ENCODE peak calls at places on chromosomes 4 and X, in five cellular contexts. P is OCI-LY7, R is choroid plexus epithelial cell, N is uterus, D is pancreas. V is an unnamed sample.

GRCh38 chr4:156999175-156999517 is 27.5 kb upstream of the PDGFC start:
- DNase-seq in R (peak; percentile 99), P (no peak), N (peak; percentile 24), D (no peak), V (peak; percentile 94)

GRCh38 chr4:17055788-17056187 is 157.3 kb upstream of the LDB2 start:
- DNase-seq in R (peak; percentile 96), P (no peak), N (no peak), D (no peak), V (peak; percentile 82)

GRCh38 chr4:10738826-10739489 is 54.4 kb upstream of the CLNK start:
- DNase-seq in P (no peak), R (peak; percentile 52), N (no peak), D (no peak), V (no peak)

GRCh38 chrX:10450959-10451355 is 169.4 kb downstream of the MID1 start:
- DNase-seq in N (no peak), P (no peak), R (no peak), D (no peak), V (no peak)

GRCh38 chrX:18769812-18770573 is 62.5 kb downstream of the PPEF1 start:
- DNase-seq in R (no peak), N (no peak), D (no peak), P (no peak), V (no peak)

GRCh38 chr4:24748758-24749350 is 46.5 kb upstream of the SOD3 start:
- DNase-seq in N (no peak), P (no peak), R (no peak), D (no peak), V (no peak)

GRCh38 chr4:8840816-8841455 is 30.7 kb downstream of the HMX1 start:
- DNase-seq in R (no peak), D (peak; percentile 46), P (no peak), N (no peak), V (no peak)

GRCh38 chr4:35754047-35754446 is 490.3 kb downstream of the ARAP2 start:
- DNase-seq in R (no peak), P (no peak), N (no peak), D (no peak), V (no peak)

GRCh38 chrX:48514126-48514806 is 5.5 kb downstream of the PORCN start:
- DNase-seq in D (no peak), R (no peak), P (no peak), N (no peak), V (no peak)

GRCh38 chrX:132467029-132467428 is 21.8 kb downstream of the MBNL3 start:
- DNase-seq in D (no peak), R (peak; percentile 10), P (no peak), N (no peak), V (peak; percentile 51)

GRCh38 chr4:152360045-152360410 is 175.9 kb downstream of the FBXW7 start:
- DNase-seq in N (no peak), P (no peak), R (peak; percentile 61), D (no peak), V (no peak)

GRCh38 chrX:41238543-41238942 is 95.4 kb upstream of the DDX3X start:
- DNase-seq in R (peak; percentile 72), D (no peak), N (no peak), P (no peak), V (no peak)

GRCh38 chrX:3609800-3610199 is 103.6 kb downstream of the PRKX start:
- DNase-seq in D (no peak), R (peak; percentile 69), N (no peak), P (no peak), V (peak; percentile 71)

DNA sequence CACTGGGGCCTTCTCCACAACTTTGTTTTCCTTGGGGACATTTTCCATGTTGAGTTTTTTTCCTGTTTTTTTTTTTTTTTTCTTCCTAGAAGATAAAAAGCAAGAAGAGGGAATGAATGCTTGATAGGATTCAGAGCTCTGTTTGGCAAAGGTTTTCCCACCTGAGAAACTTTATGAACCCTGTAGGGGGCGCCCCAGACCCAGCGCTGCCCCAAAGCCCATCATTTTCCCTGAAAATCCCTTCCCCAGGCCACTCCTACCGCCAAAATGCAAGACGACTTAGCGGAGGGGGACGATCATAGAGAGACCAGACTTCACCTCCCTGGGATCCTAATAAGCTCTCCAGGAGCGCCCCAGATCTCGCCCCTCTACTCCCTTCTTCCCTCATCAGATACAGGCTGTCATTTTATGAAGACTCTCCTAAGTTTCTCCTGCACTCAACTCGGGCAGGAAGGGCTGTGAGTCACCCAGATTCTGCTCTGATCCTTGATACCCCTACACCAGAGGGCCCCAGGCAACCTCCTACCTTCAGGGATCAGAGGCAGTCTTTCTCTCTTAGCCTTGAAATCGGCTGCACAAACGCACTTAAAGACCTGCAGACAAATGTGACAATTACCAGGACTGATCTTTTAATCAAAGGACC is 1.4 kb downstream of the BEX5 start:
- DNase-seq in P (no peak), D (no peak), N (no peak), R (no peak), V (no peak)
- TF ChIP-seq CTCF in P (peak; percentile 43), D (no peak), N (no peak), R (no peak), V (no peak)

GRCh38 chr4:150367326-150367725 is 214.6 kb upstream of the MAB21L2 start:
- DNase-seq in N (no peak), D (no peak), R (no peak), P (no peak), V (no peak)

GRCh38 chr4:150371869-150372268 is 210.1 kb upstream of the MAB21L2 start:
- DNase-seq in D (no peak), P (no peak), R (no peak), N (no peak), V (no peak)

GRCh38 chr4:150366487-150366999 is 215.4 kb upstream of the MAB21L2 start:
- DNase-seq in N (no peak), D (no peak), R (no peak), P (no peak), V (no peak)

GRCh38 chr4:150369434-150370141 is 212.4 kb upstream of the MAB21L2 start:
- DNase-seq in N (no peak), P (no peak), R (no peak), D (no peak), V (no peak)

GRCh38 chr4:150368667-150369066 is 213.3 kb upstream of the MAB21L2 start:
- DNase-seq in R (no peak), N (no peak), D (no peak), P (no peak), V (no peak)
- H3K4me3 ChIP-seq in R (no peak overlapping the region), N (no peak overlapping the region), D (no peak overlapping the region), P (no peak overlapping the region), V (no peak overlapping the region)

GRCh38 chrX:109889289-109890006 is 113.5 kb upstream of the TMEM164 start:
- DNase-seq in P (peak; percentile 13), N (no peak), D (no peak), R (peak; percentile 52), V (no peak)
- TF ChIP-seq CTCF in P (peak; percentile 37), N (no peak), D (no peak), R (peak; percentile 65), V (peak; percentile 37)

GRCh38 chrX:71493111-71493613 is 39.7 kb upstream of the OGT start:
- DNase-seq in R (peak; percentile 41), P (no peak), N (peak; percentile 60), D (no peak), V (no peak)

GRCh38 chrX:71489540-71489939 is 43.4 kb upstream of the OGT start:
- DNase-seq in P (no peak), R (no peak), D (no peak), N (no peak), V (no peak)

GRCh38 chrX:71487814-71488213 is 45.1 kb upstream of the OGT start:
- DNase-seq in R (no peak), D (no peak), P (no peak), N (no peak), V (no peak)

GRCh38 chrX:71496476-71496875 is 36.4 kb upstream of the OGT start:
- DNase-seq in D (no peak), P (no peak), N (no peak), R (no peak), V (no peak)

DNA sequence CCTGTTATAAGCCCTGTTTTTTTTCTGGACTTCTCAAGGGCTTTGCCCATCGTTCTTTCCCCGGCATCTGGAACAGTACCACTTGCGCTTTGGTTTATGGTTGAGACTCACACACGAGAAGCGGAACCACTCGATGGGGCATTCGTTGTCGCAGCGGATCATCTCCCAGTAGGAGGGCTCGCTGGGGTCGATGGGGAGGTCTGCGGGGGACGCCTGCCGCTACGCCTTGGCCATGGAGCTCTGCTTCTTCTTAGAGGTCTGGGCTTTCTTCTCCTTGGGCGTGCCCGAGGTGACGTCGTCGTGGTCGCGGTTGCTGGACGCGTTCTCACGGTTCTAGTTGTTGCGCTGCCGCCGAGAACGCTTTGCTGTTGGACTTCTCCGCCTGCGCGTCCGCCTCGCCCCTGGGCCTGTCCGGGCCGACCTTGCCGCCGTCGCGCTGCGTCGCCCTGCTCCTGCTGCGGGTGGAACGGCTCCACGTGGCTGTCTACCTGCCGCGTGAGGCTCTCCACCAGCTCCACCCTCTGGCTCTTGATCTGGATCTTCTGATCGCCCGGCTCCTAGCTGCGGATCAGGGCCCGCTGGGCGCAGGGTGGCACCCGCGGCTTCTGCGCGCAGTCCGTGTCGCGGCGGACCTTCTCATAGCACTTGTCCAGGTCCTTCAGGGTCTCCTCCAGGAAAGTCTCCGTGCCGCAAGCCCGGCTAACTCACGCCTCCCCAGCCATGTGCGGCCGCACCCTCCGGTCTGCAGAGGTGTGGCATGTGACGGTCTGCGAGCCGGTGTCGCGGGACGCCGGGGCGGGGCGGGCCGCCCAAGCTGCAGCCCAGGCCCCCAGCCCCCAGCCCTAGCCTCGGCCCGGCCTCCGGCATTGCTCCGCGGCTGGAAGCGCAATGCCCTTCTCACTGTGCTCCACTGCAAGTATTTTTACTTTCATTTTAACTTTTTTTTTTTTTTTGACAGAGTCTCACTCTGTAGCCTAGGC is 40.5 kb upstream of the OGT start:
- DNase-seq in D (peak; percentile 65), R (no peak), N (peak; percentile 33), P (no peak), V (no peak)
- H3K4me3 ChIP-seq in D (peak overlapping the region; percentile 45), R (no peak overlapping the region), N (peak overlapping the region; percentile 47), P (no peak overlapping the region), V (peak overlapping the region; percentile 56)

GRCh38 chr4:103998752-103999151 is 279.0 kb upstream of the TACR3 start:
- DNase-seq in P (no peak), D (no peak), N (no peak), R (no peak), V (no peak)

GRCh38 chr4:103996637-103997036 is 276.9 kb upstream of the TACR3 start:
- DNase-seq in D (no peak), N (no peak), P (no peak), R (peak; percentile 73), V (no peak)

GRCh38 chr4:103994059-103994458 is 274.3 kb upstream of the TACR3 start:
- DNase-seq in R (peak; percentile 3), D (no peak), N (no peak), P (no peak), V (no peak)

GRCh38 chr4:103996059-103996458 is 276.3 kb upstream of the TACR3 start:
- DNase-seq in R (peak; percentile 1), N (no peak), D (no peak), P (no peak), V (no peak)
- TF ChIP-seq CTCF in R (no peak), N (no peak), D (no peak), P (no peak), V (no peak)

DNA sequence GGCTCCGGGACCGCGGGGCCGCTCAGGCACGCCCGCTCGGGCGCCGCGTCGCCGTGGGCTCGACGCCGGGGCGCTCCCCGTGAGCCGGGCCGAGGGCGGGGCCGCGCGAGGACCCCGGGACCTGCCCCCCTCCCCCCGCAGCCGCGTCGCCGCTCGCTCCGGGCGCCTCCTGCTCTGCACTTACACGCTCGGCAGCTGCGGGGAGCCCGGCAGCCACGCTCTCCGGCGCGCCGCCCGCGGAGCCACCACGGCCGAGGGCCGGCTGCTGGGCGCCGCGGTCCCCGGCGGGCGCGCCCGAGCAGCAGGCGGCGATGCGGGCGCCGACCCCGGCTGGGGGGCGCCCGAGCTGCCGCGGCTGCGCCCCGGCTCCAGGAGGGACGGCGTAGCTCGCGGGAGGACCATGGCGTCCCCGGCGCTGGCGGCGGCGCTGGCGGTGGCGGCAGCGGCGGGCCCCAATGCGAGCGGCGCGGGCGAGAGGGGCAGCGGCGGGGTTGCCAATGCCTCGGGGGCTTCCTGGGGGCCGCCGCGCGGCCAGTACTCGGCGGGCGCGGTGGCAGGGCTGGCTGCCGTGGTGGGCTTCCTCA is at the start of gene ADRA2C:
- DNase-seq in P (no peak), N (peak; percentile 55), R (peak; percentile 6), D (peak; percentile 74), V (no peak)
- H3K4me3 ChIP-seq in P (no peak within 1 kb of the TSS), N (peak within 1 kb of the TSS; percentile 33), R (peak within 1 kb of the TSS; percentile 24), D (peak within 1 kb of the TSS; percentile 40), V (peak within 1 kb of the TSS; percentile 50)

V was measured in AG04449.